ENCODE peak calls at places on chromosome 11, in eight cellular contexts. A, N, I, O, M, H, V and P are unnamed samples.
A peak's percentile ranks its signal among the peaks of the same experiment; 100 is the strongest.

GRCh38 chr11:110219011-110219785 is 77.2 kb downstream of the RDX start:
- DNase-seq in I (no peak), A (no peak), N (no peak), V (peak; percentile 23), H (peak; percentile 53), M (no peak), O (no peak), P (no peak)

GRCh38 chr11:45333023-45333422 is 46.9 kb upstream of the SYT13 start:
- DNase-seq in I (peak; percentile 67), N (no peak), A (no peak), M (no peak), V (no peak), H (no peak), O (no peak), P (no peak)

GRCh38 chr11:122954455-122954854 is 27.2 kb downstream of the BSX start:
- DNase-seq in O (no peak), M (no peak), N (no peak), A (no peak), H (no peak), V (no peak), I (no peak), P (no peak)

GRCh38 chr11:393219-394033 is 583 bp upstream of the PKP3 start:
- DNase-seq in M (no peak), H (peak; percentile 78), O (no peak), I (no peak), V (peak; percentile 57), A (peak; percentile 57), N (peak; percentile 92), P (no peak)

GRCh38 chr11:45161252-45162063 is 15.0 kb downstream of the PRDM11 start:
- DNase-seq in I (no peak), M (peak; percentile 57), H (no peak), V (no peak), N (no peak), O (peak; percentile 84), A (no peak), P (no peak)

GRCh38 chr11:75273989-75274391 is 33.4 kb downstream of the TPBGL start:
- DNase-seq in H (no peak), M (peak; percentile 20), V (no peak), I (peak; percentile 64), O (no peak), A (no peak), N (no peak), P (no peak)

GRCh38 chr11:13644997-13645667 is 23.3 kb upstream of the FAR1 start:
- DNase-seq in A (no peak), V (no peak), I (no peak), N (peak; percentile 20), M (no peak), O (no peak), H (no peak), P (no peak)

GRCh38 chr11:36375348-36376314 is 79.5 kb downstream of the PRR5L start:
- DNase-seq in N (no peak), A (no peak), M (no peak), V (peak; percentile 62), I (no peak), H (no peak), O (no peak), P (no peak)

GRCh38 chr11:61022311-61023085 is 51.0 kb downstream of the CD6 start:
- DNase-seq in M (no peak), A (no peak), N (no peak), V (no peak), O (no peak), I (no peak), H (no peak), P (no peak)

GRCh38 chr11:36075053-36075452 is 131.2 kb downstream of the LDLRAD3 start:
- DNase-seq in H (peak; percentile 91), M (no peak), O (no peak), I (peak; percentile 44), A (no peak), N (peak; percentile 3), V (peak; percentile 90), P (no peak)

GRCh38 chr11:86955674-86956522 is 703 bp upstream of the FZD4 start:
- DNase-seq in I (no peak), V (peak; percentile 77), N (peak; percentile 72), A (peak; percentile 34), H (peak; percentile 61), O (peak; percentile 95), M (peak; percentile 91), P (peak; percentile 75)

GRCh38 chr11:108592591-108593213 is 866 bp downstream of the EXPH5 start:
- DNase-seq in I (no peak), N (peak; percentile 32), M (peak; percentile 42), H (no peak), O (no peak), A (no peak), V (no peak), P (peak; percentile 32)

GRCh38 chr11:67422894-67423293 is 5.4 kb upstream of the RPS6KB2 start:
- DNase-seq in V (no peak), M (no peak), O (no peak), N (peak; percentile 75), H (no peak), A (no peak), I (no peak), P (no peak)

GRCh38 chr11:44671234-44671633 is 55.5 kb upstream of the TSPAN18 start:
- DNase-seq in A (no peak), V (no peak), M (no peak), H (no peak), O (no peak), I (no peak), N (no peak), P (no peak)

GRCh38 chr11:68947151-68947550 is 33.6 kb downstream of the MRGPRD start:
- DNase-seq in A (no peak), V (no peak), M (no peak), O (no peak), N (no peak), I (no peak), H (no peak), P (no peak)

GRCh38 chr11:27700351-27701261 is at the start of gene BDNF:
- DNase-seq in H (peak; percentile 60), M (no peak), I (no peak), V (peak; percentile 59), N (no peak), A (no peak), O (peak; percentile 50), P (no peak)

GRCh38 chr11:121670792-121671275 is 218.1 kb upstream of the SORL1-AS1 start:
- DNase-seq in V (peak; percentile 39), I (no peak), N (no peak), A (no peak), O (no peak), H (no peak), M (no peak), P (no peak)

GRCh38 chr11:35376613-35377012 is 42.7 kb downstream of the SLC1A2 start:
- DNase-seq in V (no peak), A (no peak), M (no peak), I (no peak), O (no peak), H (peak; percentile 74), N (no peak), P (no peak)

GRCh38 chr11:112128483-112129121 is 35.3 kb downstream of the IL18 start:
- DNase-seq in V (peak; percentile 75), H (peak; percentile 85), I (no peak), A (peak; percentile 87), O (peak; percentile 73), N (peak; percentile 88), M (no peak), P (no peak)

GRCh38 chr11:46463701-46464100 is 72.1 kb upstream of the CHRM4 start:
- DNase-seq in M (no peak), A (no peak), I (no peak), V (no peak), H (no peak), N (no peak), O (no peak), P (no peak)

GRCh38 chr11:70225629-70226582 is 22.8 kb downstream of the FADD start:
- DNase-seq in V (no peak), I (no peak), H (no peak), M (no peak), N (no peak), A (no peak), O (peak; percentile 67), P (no peak)

GRCh38 chr11:34632105-34632780 is 11.3 kb downstream of the EHF start:
- DNase-seq in M (no peak), I (no peak), O (peak; percentile 64), H (no peak), N (no peak), A (no peak), V (no peak), P (no peak)

GRCh38 chr11:128450882-128451647 is 136.3 kb downstream of the ETS1 start:
- DNase-seq in I (no peak), V (no peak), A (no peak), H (no peak), N (no peak), O (no peak), M (no peak), P (no peak)

GRCh38 chr11:61737131-61737530 is 15.3 kb upstream of the MYRF start:
- DNase-seq in V (no peak), O (no peak), I (no peak), A (no peak), H (no peak), M (no peak), N (no peak), P (no peak)

GRCh38 chr11:65417221-65417701 is 5.3 kb upstream of the NEAT1 start:
- DNase-seq in O (peak; percentile 78), N (no peak), H (no peak), A (no peak), V (no peak), I (no peak), M (peak; percentile 71), P (no peak)
- H3K4me3 ChIP-seq in O (peak overlapping the region; percentile 86), N (no peak overlapping the region), H (no peak overlapping the region), A (no peak overlapping the region), V (no peak overlapping the region), I (peak overlapping the region; percentile 96), M (peak overlapping the region; percentile 86), P (no peak overlapping the region)

GRCh38 chr11:73623651-73624050 is 22.7 kb upstream of the PLEKHB1 start:
- DNase-seq in H (no peak), N (no peak), A (no peak), I (no peak), M (no peak), O (no peak), V (no peak), P (no peak)

GRCh38 chr11:73622920-73623593 is 23.3 kb upstream of the PLEKHB1 start:
- DNase-seq in H (no peak), O (no peak), A (no peak), I (no peak), N (no peak), V (no peak), M (no peak), P (no peak)

GRCh38 chr11:73629907-73630306 is 16.5 kb upstream of the PLEKHB1 start:
- DNase-seq in A (no peak), M (no peak), N (no peak), V (no peak), H (no peak), O (no peak), I (no peak), P (no peak)

GRCh38 chr11:73625690-73626318 is 20.6 kb upstream of the PLEKHB1 start:
- DNase-seq in H (peak; percentile 59), N (peak; percentile 61), A (peak; percentile 56), I (no peak), O (peak; percentile 77), M (peak; percentile 66), V (peak; percentile 69), P (peak; percentile 78)
- TF ChIP-seq CTCF in H (peak; percentile 86), N (peak; percentile 90), A (peak; percentile 95), I (peak; percentile 75), O (peak; percentile 93), M (peak; percentile 63), V (peak; percentile 95), P (peak; percentile 88)

GRCh38 chr11:17478064-17478463 is 1.4 kb upstream of the ABCC8 start:
- DNase-seq in N (no peak), A (no peak), M (no peak), I (no peak), V (no peak), O (no peak), H (no peak), P (no peak)
- H3K4me3 ChIP-seq in N (no peak overlapping the region), A (no peak overlapping the region), M (no peak overlapping the region), I (no peak overlapping the region), V (no peak overlapping the region), O (no peak overlapping the region), H (no peak overlapping the region), P (no peak overlapping the region)

GRCh38 chr11:57562596-57562995 is 4.9 kb downstream of the UBE2L6 start:
- DNase-seq in I (no peak), V (no peak), M (no peak), O (no peak), H (no peak), N (peak; percentile 29), A (no peak), P (no peak)
- TF ChIP-seq CTCF in I (no peak), V (no peak), M (no peak), O (no peak), H (no peak), N (peak; percentile 16), A (no peak), P (no peak)